ENCODE peak calls at places on chromosomes 5 and 9, in four cellular contexts. B is activated T-cell treated with anti-CD3 and anti-CD28 coated beads for 48 hours, N is AG08395, Z is NCI-H2081. W is an unnamed sample.
A peak's percentile ranks its signal among the peaks of the same experiment; 100 is the strongest.

GRCh38 chr9:2418619-2419018 is 203.0 kb upstream of the VLDLR start:
- DNase-seq in B (no peak), N (no peak), Z (peak; percentile 92), W (no peak)

GRCh38 chr9:136936645-136937170 is 7.8 kb downstream of the FBXW5 start:
- DNase-seq in B (no peak), N (no peak), Z (no peak), W (no peak)

GRCh38 chr9:134592018-134592818 is 49.4 kb upstream of the COL5A1 start:
- DNase-seq in B (no peak), N (peak; percentile 94), Z (no peak), W (no peak)

GRCh38 chr5:99378443-99378842 is 449.6 kb upstream of the CHD1 start:
- DNase-seq in B (no peak), N (no peak), Z (no peak), W (no peak)

GRCh38 chr9:12426198-12426864 is 266.9 kb upstream of the TYRP1 start:
- DNase-seq in B (no peak), N (no peak), Z (peak; percentile 64), W (no peak)

GRCh38 chr5:82365744-82366228 is 87.6 kb upstream of the RPS23 start:
- DNase-seq in B (peak; percentile 39), N (peak; percentile 35), Z (no peak), W (no peak)

GRCh38 chr5:1657161-1657741 is 133.5 kb upstream of the LPCAT1 start:
- DNase-seq in B (no peak), N (no peak), Z (no peak), W (no peak)

GRCh38 chr9:35767458-35767857 is 13.4 kb upstream of the MSMP start:
- DNase-seq in B (no peak), N (no peak), Z (no peak), W (no peak)

GRCh38 chr9:111949919-111950318 is 53.3 kb downstream of the UGCG start:
- DNase-seq in B (no peak), N (peak; percentile 52), Z (no peak), W (no peak)

W was measured in GM12891.